ENCODE peak calls at places on chromosome 12, in ten cellular contexts. T is GM20000, Q is fibroblast of lung, N is nephron progenitor cell, V is cardiac fibroblast, K is left ventricle myocardium inferior, B is epithelial cell of esophagus, M is mucosa of descending colon, S is fibroblast of pulmonary artery, G is Peyer's patch. R is an unnamed sample.

GRCh38 chr12:7832059-7832696 is 40.5 kb downstream of the SLC2A14 start:
- DNase-seq in S (peak), Q (peak), K (no peak), M (no peak), G (no peak), T (peak), N (peak), B (peak), V (peak), R (peak)

GRCh38 chr12:116943419-116944372 is 32.9 kb downstream of the FBXW8 start:
- DNase-seq in M (no peak), B (no peak), T (no peak), Q (no peak), K (peak), V (peak), S (no peak), G (no peak), N (no peak), R (no peak)

GRCh38 chr12:5745251-5745888 is 199.7 kb downstream of the ANO2 start:
- DNase-seq in G (peak), Q (peak), N (peak), V (peak), T (peak), M (peak), S (peak), B (peak), K (peak), R (peak)

GRCh38 chr12:5915511-5915910 is 29.5 kb downstream of the ANO2 start:
- DNase-seq in M (no peak), V (no peak), K (no peak), Q (no peak), G (no peak), B (no peak), N (no peak), S (no peak), T (no peak), R (no peak)

GRCh38 chr12:96400631-96401060 is 407 bp upstream of the CDK17 start:
- DNase-seq in M (no peak), B (peak), Q (peak), G (no peak), K (no peak), S (peak), T (no peak), N (no peak), V (no peak), R (no peak)

GRCh38 chr12:47733142-47733541 is 7.9 kb upstream of the ENDOU start:
- DNase-seq in M (no peak), V (no peak), S (no peak), G (no peak), K (no peak), B (no peak), T (no peak), Q (no peak), N (no peak), R (no peak)

GRCh38 chr12:112606611-112607366 is 184.8 kb upstream of the RPH3A start:
- DNase-seq in B (no peak), Q (no peak), N (no peak), T (no peak), K (no peak), G (no peak), M (no peak), S (no peak), V (no peak), R (no peak)

GRCh38 chr12:108394196-108394595 is 55.1 kb upstream of the CMKLR1 start:
- DNase-seq in T (no peak), Q (peak), G (no peak), N (no peak), V (peak), M (peak), S (no peak), K (peak), B (no peak), R (no peak)

GRCh38 chr12:49763006-49763591 is 21.7 kb downstream of the TMBIM6 start:
- DNase-seq in V (peak), N (peak), B (peak), Q (peak), M (peak), K (peak), S (peak), G (peak), T (peak), R (peak)

GRCh38 chr12:81128930-81129554 is 51.2 kb downstream of the ACSS3 start:
- DNase-seq in K (no peak), G (peak), B (peak), N (peak), T (peak), V (peak), M (no peak), S (peak), Q (peak), R (peak)

GRCh38 chr12:52171950-52172512 is 19.8 kb downstream of the KRT80 start:
- DNase-seq in S (no peak), K (no peak), T (no peak), N (peak), M (peak), B (peak), V (no peak), Q (no peak), G (peak), R (no peak)

GRCh38 chr12:51019927-51020326 is 6.3 kb downstream of the SLC11A2 start:
- DNase-seq in K (no peak), S (no peak), G (no peak), B (no peak), T (no peak), V (no peak), Q (no peak), M (no peak), N (no peak), R (no peak)

GRCh38 chr12:47736877-47737676 is 11.8 kb upstream of the ENDOU start:
- DNase-seq in S (peak), Q (peak), N (peak), M (peak), K (peak), G (peak), T (no peak), B (no peak), V (peak), R (no peak)

GRCh38 chr12:26701604-26702215 is 131.3 kb downstream of the ITPR2 start:
- DNase-seq in B (peak), T (no peak), K (no peak), N (no peak), Q (peak), G (no peak), M (no peak), S (peak), V (peak), R (peak)
- TF ChIP-seq CTCF in B (peak), T (no peak), K (peak), N (peak), Q (peak), G (peak), M (no peak), S (peak), V (peak), R (peak)

GRCh38 chr12:119988788-119989618 is at the start of gene BICDL1:
- DNase-seq in Q (peak), V (peak), T (peak), B (peak), G (peak), M (peak), K (peak), S (peak), N (peak), R (peak)
- TF ChIP-seq CTCF in Q (no peak), V (no peak), T (no peak), B (no peak), G (peak), M (no peak), K (no peak), S (no peak), N (no peak), R (no peak)

DNA sequence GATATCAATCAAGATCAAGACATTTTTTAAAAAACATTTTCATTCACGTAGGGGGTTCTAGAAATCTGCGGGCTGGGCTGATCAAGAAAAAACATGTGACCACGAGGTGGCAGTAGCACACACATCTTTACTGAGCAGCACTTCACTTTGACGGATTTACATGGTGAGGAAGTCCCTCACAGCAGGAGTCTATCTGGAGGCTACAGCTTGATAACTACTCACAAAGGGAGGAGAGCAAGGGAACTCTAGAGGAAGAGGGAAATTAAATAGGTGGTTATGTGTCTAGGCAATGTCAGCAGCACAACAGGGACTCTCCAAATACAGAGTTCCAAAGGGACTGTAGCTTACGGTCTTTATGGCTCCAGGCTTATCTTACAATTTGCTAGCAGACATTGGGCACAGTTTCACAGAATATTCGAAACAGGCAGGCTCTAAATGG is 248.1 kb downstream of the DPY19L2 start:
- DNase-seq in G (peak), T (peak), V (peak), B (peak), K (peak), S (peak), M (no peak), N (peak), Q (peak), R (peak)
- TF ChIP-seq CTCF in G (no peak), T (peak), V (peak), B (peak), K (peak), S (peak), M (no peak), N (peak), Q (peak), R (peak)

GRCh38 chr12:14774944-14775651 is 28.2 kb downstream of the WBP11 start:
- DNase-seq in S (peak), B (peak), V (peak), T (no peak), N (peak), G (peak), Q (peak), K (peak), M (peak), R (peak)
- TF ChIP-seq CTCF in S (no peak), B (no peak), V (no peak), T (no peak), N (no peak), G (no peak), Q (no peak), K (no peak), M (no peak), R (no peak)

DNA sequence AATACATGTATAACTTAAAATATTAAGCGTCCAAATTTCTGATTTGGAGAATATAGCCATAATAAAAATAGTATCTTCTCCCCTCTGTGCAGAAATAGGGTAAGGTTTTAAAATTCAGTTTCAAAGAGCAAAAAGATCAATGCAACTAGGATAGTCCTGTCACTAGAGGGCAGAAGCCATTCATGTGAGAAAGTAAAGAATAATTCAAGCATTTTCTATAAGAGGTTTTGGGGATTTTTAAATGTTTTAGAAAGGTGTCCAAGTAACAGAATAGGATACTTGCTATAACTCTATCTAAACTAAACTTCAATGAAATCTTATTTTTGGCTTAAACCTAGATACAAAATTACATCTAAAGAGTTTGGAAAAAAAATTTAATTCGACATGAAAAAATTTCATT is 50.3 kb downstream of the ADAMTS20 start:
- DNase-seq in V (peak), K (no peak), B (peak), Q (peak), M (no peak), T (peak), G (no peak), N (no peak), S (peak), R (peak)
- TF ChIP-seq CTCF in V (peak), K (no peak), B (peak), Q (peak), M (no peak), T (no peak), G (no peak), N (peak), S (peak), R (peak)

DNA sequence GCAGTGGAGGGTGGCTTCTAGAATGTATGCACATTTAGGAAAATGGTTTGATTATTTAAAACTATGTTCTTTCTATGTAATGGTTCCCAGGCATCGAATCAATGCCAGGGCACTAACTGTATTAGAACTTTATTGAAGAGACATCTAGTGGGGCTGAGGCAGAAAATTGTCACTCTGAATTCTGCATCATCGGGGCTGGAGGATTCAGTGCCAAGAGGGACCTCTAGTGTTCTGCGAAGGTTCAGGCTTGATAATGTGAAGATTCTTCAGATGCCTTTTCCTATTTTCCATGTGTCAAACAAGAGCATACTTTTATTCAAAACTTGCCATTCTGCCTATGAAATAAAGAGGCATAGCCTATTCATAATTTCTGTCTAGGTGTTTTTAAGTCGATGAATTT is 146.3 kb downstream of the CAND1 start:
- DNase-seq in G (no peak), S (peak), B (peak), K (no peak), M (no peak), T (peak), N (no peak), Q (peak), V (peak), R (peak)
- TF ChIP-seq CTCF in G (no peak), S (peak), B (peak), K (peak), M (no peak), T (no peak), N (peak), Q (peak), V (peak), R (peak)

GRCh38 chr12:42588308-42588836 is 1.2 kb downstream of the PRICKLE1 start:
- DNase-seq in M (no peak), T (no peak), G (no peak), N (peak), B (peak), S (no peak), V (no peak), K (no peak), Q (peak), R (no peak)

GRCh38 chr12:42587564-42588307 is 1.8 kb downstream of the PRICKLE1 start:
- DNase-seq in T (no peak), N (peak), K (no peak), S (no peak), Q (no peak), M (no peak), B (no peak), G (no peak), V (no peak), R (no peak)

GRCh38 chr12:42590324-42590934 is 883 bp upstream of the PRICKLE1 start:
- DNase-seq in M (peak), S (no peak), B (peak), T (peak), G (peak), V (no peak), Q (peak), N (peak), K (peak), R (peak)

GRCh38 chr12:42589465-42590323 is at the start of gene PRICKLE1:
- DNase-seq in M (peak), Q (peak), G (no peak), B (peak), T (peak), N (peak), S (peak), K (peak), V (peak), R (peak)

DNA sequence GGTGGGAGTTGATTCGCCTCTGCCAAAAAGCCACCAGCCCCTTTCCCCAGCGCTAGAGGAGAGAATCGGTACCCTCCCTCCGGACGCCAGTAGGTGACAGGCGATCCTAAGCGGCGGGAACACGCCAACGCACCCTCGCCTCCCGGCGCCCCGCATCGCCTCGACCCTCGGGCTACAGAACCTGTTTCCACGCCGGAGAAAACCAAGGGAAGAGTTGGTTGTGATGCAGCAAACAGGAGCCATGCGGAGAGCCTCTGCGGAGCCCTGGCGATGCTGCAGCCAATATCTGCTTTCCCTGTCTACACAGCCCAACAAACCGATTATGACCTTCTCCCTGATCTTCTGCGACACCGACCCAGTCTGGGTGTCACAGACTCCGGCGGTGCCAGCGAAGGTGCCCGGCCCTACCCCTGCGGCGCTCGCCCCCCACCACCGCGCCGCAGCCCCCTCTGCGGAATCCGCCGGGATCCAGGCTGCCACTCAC is 523 bp downstream of the PRICKLE1 start:
- DNase-seq in Q (peak), N (peak), B (peak), M (peak), S (peak), G (no peak), V (peak), T (peak), K (peak), R (no peak)
- TF ChIP-seq CTCF in Q (peak), N (peak), B (peak), M (no peak), S (peak), G (no peak), V (peak), T (no peak), K (peak), R (peak)

DNA sequence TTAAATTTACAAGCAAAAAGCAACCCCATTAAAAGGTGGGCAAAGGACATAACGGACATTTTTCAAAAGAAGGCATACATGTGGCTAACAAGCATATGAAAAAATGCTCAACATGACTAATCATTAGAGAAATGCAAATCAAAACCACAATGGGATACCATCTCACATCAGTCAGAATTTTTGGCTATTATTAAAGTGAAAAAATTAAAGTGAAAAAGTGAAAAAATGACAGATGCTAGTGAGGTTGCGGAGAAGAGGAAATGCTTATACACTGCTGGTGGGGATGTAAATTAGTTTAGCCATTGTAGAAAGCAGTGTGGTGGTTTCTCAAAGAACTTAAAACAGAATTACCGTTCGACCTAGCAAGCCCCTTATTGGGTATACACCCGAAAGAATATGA is 7.9 kb downstream of the OTOGL start:
- DNase-seq in Q (no peak), B (no peak), G (no peak), N (no peak), S (no peak), T (no peak), V (no peak), M (no peak), K (no peak), R (peak)
- TF ChIP-seq CTCF in Q (no peak), B (no peak), G (no peak), N (no peak), S (no peak), T (no peak), V (no peak), M (no peak), K (no peak), R (no peak)

DNA sequence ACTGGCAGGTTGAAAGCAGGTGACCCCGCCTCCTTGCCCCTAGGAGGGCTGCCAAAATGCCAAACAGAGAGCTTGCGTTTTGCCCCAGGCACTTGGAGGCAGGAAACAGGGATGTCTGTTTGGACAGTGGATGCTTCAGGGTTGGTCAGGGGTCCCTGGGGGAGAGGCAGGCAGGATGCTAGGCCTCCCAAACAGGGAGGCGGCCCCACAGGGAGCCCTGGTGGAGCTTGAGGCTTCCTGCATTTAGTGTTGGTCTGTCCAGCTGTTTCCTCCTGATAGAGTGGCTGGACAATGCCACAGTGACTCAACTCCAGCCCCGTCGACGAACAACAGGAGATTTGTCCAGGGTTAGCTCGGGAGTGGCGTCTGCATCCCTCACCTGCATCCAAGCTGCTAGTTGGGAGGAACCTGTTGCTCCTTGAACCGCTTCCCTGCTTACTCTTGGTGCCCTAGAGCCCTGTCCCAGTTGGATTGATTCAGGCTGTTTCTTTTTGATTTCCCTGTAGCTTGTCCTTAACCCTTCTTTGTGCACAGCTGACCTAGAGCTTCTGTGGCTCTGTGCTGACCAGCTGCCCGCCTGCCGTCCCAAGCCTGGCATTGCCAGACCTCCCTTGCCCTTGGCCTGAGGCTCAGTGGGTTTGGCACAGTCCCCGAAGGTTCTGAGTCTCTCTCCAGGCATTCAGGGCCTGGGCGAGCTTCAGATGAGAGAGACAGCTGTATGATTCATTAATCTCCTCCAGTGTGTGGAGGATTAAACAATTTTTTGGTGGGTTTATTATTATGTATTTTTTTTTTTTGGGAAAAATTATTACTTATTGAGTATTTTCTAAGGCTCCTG is 45.9 kb downstream of the TSPAN9 start:
- DNase-seq in T (no peak), M (no peak), K (peak), Q (peak), B (peak), N (no peak), V (peak), G (no peak), S (peak), R (no peak)
- TF ChIP-seq CTCF in T (no peak), M (no peak), K (peak), Q (peak), B (no peak), N (no peak), V (peak), G (no peak), S (peak), R (no peak)

R was measured in GM12865.